ENCODE peak calls at places on chromosomes 4 and X, in four cellular contexts. One of them, this sample, is unnamed.

GRCh38 chr4:98626350-98626749 is 32.1 kb downstream of the TSPAN5 start:
- DNase-seq in HCT116: peak; percentile 92
- DNase-seq in GM23248: peak; percentile 93
- DNase-seq in PC-3: peak; percentile 89
- DNase-seq in this sample: no peak

GRCh38 chr4:145248502-145248901 is 68.1 kb upstream of the OTUD4 start:
- DNase-seq in GM23248: no peak
- DNase-seq in HCT116: no peak
- DNase-seq in PC-3: no peak
- DNase-seq in this sample: no peak

GRCh38 chr4:61243962-61244361 is 43.8 kb downstream of the ADGRL3 start:
- DNase-seq in PC-3: peak; percentile 32
- DNase-seq in HCT116: no peak
- DNase-seq in GM23248: no peak
- DNase-seq in this sample: no peak

GRCh38 chr4:36712013-36712412 is 430.6 kb downstream of the DTHD1 start:
- DNase-seq in HCT116: no peak
- DNase-seq in GM23248: no peak
- DNase-seq in PC-3: no peak
- DNase-seq in this sample: no peak

GRCh38 chr4:88230953-88231835 is 53.2 kb downstream of the PPM1K start:
- DNase-seq in HCT116: no peak
- DNase-seq in PC-3: no peak
- DNase-seq in GM23248: peak; percentile 47
- DNase-seq in this sample: no peak

GRCh38 chr4:182141046-182141445 is 102.2 kb upstream of the TENM3 start:
- DNase-seq in HCT116: no peak
- DNase-seq in GM23248: no peak
- DNase-seq in PC-3: no peak
- DNase-seq in this sample: no peak

GRCh38 chr4:81314897-81315470 is 100.0 kb upstream of the PRKG2 start:
- DNase-seq in GM23248: peak; percentile 68
- DNase-seq in PC-3: peak; percentile 5
- DNase-seq in HCT116: no peak
- DNase-seq in this sample: no peak

GRCh38 chr4:98481167-98481566 is 177.2 kb downstream of the TSPAN5 start:
- DNase-seq in HCT116: no peak
- DNase-seq in PC-3: no peak
- DNase-seq in GM23248: no peak
- DNase-seq in this sample: no peak

GRCh38 chr4:115596265-115597001 is 483.0 kb upstream of the NDST4 start:
- DNase-seq in GM23248: no peak
- DNase-seq in HCT116: no peak
- DNase-seq in PC-3: no peak
- DNase-seq in this sample: no peak

GRCh38 chr4:139763668-139764067 is 98.0 kb downstream of the MGST2 start:
- DNase-seq in GM23248: no peak
- DNase-seq in PC-3: no peak
- DNase-seq in HCT116: no peak
- DNase-seq in this sample: peak; percentile 79

GRCh38 chr4:73499996-73500765 is 18.6 kb downstream of the AFM start:
- DNase-seq in HCT116: no peak
- DNase-seq in GM23248: peak; percentile 2
- DNase-seq in PC-3: peak; percentile 45
- DNase-seq in this sample: no peak

DNA sequence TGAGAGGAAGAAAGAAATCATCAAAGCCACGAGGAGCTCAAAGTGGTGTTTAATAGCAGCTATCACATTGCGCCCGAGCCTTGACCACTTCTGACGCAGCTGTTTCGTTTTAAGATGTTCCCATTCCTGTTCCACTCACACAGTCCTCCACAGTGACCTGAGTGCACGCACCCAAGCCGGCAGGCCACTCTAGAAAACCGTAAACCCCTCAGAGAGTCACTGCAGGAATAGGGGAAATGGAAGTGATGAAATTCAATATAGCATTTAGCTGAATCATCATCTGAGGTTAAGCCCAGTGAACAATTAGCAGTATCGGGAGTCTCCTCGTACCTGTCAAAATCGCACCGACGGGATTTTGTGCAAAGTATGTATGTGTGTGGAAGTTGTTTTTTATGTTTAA is 17.9 kb upstream of the HAND2 start:
- DNase-seq in GM23248: no peak
- DNase-seq in HCT116: no peak
- DNase-seq in PC-3: no peak
- DNase-seq in this sample: no peak
- H3K4me3 ChIP-seq in GM23248: no peak overlapping the region
- H3K4me3 ChIP-seq in HCT116: no peak overlapping the region
- H3K4me3 ChIP-seq in PC-3: no peak overlapping the region
- H3K4me3 ChIP-seq in this sample: no peak overlapping the region

GRCh38 chrX:122982521-122982920 is 201.6 kb upstream of the GRIA3 start:
- DNase-seq in GM23248: no peak
- DNase-seq in PC-3: no peak
- DNase-seq in HCT116: no peak
- DNase-seq in this sample: no peak
- H3K9ac ChIP-seq in GM23248: no peak overlapping the region
- H3K9ac ChIP-seq in PC-3: no peak overlapping the region
- H3K9ac ChIP-seq in HCT116: no peak overlapping the region
- H3K9ac ChIP-seq in this sample: no peak overlapping the region

GRCh38 chrX:19824603-19825002 is 62.8 kb downstream of the SH3KBP1 start:
- DNase-seq in PC-3: no peak
- DNase-seq in HCT116: no peak
- DNase-seq in GM23248: peak; percentile 73
- DNase-seq in this sample: no peak
- H3K9me2 ChIP-seq in PC-3: no peaks in the 10 kb centered on the region
- H3K9me2 ChIP-seq in HCT116: no peaks in the 10 kb centered on the region
- H3K9me2 ChIP-seq in GM23248: no peaks in the 10 kb centered on the region
- H3K9me2 ChIP-seq in this sample: no peaks in the 10 kb centered on the region

GRCh38 chr4:90148574-90149170 is 21.5 kb downstream of the CCSER1 start:
- DNase-seq in GM23248: no peak
- DNase-seq in PC-3: no peak
- DNase-seq in HCT116: no peak
- DNase-seq in this sample: no peak

GRCh38 chr4:90142091-90142490 is 14.9 kb downstream of the CCSER1 start:
- DNase-seq in PC-3: no peak
- DNase-seq in HCT116: no peak
- DNase-seq in GM23248: no peak
- DNase-seq in this sample: peak; percentile 64

DNA sequence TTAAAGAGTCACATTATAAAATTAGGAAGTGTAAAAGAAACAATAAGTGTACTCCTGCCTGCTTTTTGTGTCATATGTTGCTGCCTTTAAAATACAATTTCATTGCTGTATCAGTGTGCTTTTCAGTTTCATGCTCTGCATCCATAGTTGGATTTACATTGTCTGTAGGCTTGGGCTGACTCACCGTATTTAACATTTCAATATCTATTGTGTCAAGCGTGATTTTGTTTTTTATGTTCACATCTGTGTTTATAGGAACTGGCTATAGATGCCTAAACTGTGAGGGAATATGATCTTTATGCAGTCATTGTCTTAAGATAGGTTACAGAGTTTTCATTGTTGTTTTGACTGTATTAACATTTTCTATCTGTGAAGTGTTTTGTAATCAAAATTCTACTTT is 18.1 kb downstream of the CCSER1 start:
- DNase-seq in PC-3: no peak
- DNase-seq in GM23248: no peak
- DNase-seq in HCT116: no peak
- DNase-seq in this sample: no peak
- H3K4me3 ChIP-seq in PC-3: no peak overlapping the region
- H3K4me3 ChIP-seq in GM23248: no peak overlapping the region
- H3K4me3 ChIP-seq in HCT116: no peak overlapping the region
- H3K4me3 ChIP-seq in this sample: no peak overlapping the region

DNA sequence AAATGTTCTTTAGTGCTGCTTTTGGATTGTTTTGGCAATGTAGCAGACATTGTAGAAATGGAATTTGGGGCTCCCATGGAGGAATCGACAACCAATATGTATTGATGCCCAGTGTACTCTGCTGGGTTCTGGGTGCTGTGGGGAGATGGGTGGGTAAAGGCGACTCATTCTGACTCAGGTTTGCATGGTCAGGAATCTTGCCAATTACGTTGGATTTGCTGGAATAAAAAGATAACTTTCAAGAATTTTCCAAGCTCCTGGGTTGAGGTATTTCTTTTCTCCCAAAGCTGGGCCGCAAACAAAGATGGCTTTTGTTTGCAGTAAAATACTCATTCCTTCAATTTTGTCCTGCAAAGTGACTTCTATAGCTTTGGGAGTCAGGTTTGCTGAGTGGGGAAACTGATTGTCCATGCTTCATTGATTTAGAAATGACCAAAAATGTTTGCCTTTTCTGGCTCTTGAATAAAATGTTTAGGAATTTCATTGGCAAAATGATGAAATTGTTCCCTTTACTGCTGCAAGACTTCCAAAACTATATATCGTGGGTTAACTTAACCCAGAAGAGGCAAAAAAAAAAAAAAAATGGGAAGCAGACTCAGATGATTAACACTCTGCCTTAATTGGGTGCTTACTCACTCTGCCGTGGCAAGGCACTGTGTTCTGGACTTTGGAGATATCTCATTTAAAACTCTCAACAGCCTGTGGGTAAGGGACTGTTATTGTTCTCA is 57.0 kb downstream of the RTL9 start:
- DNase-seq in PC-3: peak; percentile 85
- DNase-seq in HCT116: no peak
- DNase-seq in GM23248: peak; percentile 71
- DNase-seq in this sample: no peak
- H3K9ac ChIP-seq in PC-3: peak overlapping the region; percentile 70
- H3K9ac ChIP-seq in HCT116: no peak overlapping the region
- H3K9ac ChIP-seq in GM23248: peak overlapping the region; percentile 66
- H3K9ac ChIP-seq in this sample: no peak overlapping the region